ENCODE peak calls at places on chromosomes 6 and 20, in eight cellular contexts. E is GM12878, X is stomach, Y is SK-N-SH, B is transverse colon, I is Panc1, M is prostate gland, O is breast epithelium. P is an unnamed sample.

GRCh38 chr6:98470821-98471220 is 363.6 kb upstream of the POU3F2 start:
- DNase-seq in B (no peak), X (no peak), O (no peak), M (no peak), I (no peak), E (no peak), Y (no peak), P (no peak)

GRCh38 chr20:49583669-49584417 is 15.9 kb upstream of the PTGIS start:
- DNase-seq in Y (no peak), E (no peak), O (peak), X (peak), B (peak), I (peak), M (peak), P (peak)

GRCh38 chr6:105798057-105798456 is 288.1 kb upstream of the PRDM1 start:
- DNase-seq in Y (no peak), I (no peak), B (no peak), O (no peak), M (no peak), E (no peak), X (no peak), P (no peak)

GRCh38 chr20:56689318-56689717 is 60.2 kb downstream of the TFAP2C start:
- DNase-seq in E (no peak), O (no peak), Y (no peak), M (peak), B (no peak), I (no peak), X (no peak), P (no peak)

GRCh38 chr6:100057941-100058340 is 63.9 kb upstream of the MCHR2 start:
- DNase-seq in X (no peak), I (no peak), O (no peak), E (no peak), M (no peak), B (no peak), Y (no peak), P (no peak)

GRCh38 chr6:195861-196360 is 96.4 kb upstream of the DUSP22 start:
- DNase-seq in O (no peak), X (no peak), E (no peak), M (no peak), Y (no peak), B (no peak), I (no peak), P (no peak)

GRCh38 chr20:58019027-58019849 is 209.2 kb downstream of the ANKRD60 start:
- DNase-seq in I (no peak), Y (no peak), X (no peak), O (no peak), B (no peak), M (no peak), E (no peak), P (no peak)

GRCh38 chr20:49868538-49868937 is 46.8 kb downstream of the SPATA2 start:
- DNase-seq in E (peak), I (no peak), M (no peak), B (no peak), X (no peak), Y (no peak), O (no peak), P (peak)

GRCh38 chr6:11851405-11851804 is 72.8 kb upstream of the ADTRP start:
- DNase-seq in E (no peak), B (no peak), O (no peak), X (no peak), Y (no peak), M (no peak), I (no peak), P (no peak)

GRCh38 chr6:112015725-112016124 is 38.2 kb upstream of the CCN6 start:
- DNase-seq in X (no peak), Y (no peak), I (no peak), O (no peak), B (no peak), E (no peak), M (no peak), P (no peak)

GRCh38 chr20:1830240-1830639 is 65.0 kb upstream of the SIRPA start:
- DNase-seq in E (no peak), M (no peak), X (no peak), B (no peak), O (no peak), I (no peak), Y (peak), P (no peak)

GRCh38 chr20:57616143-57616951 is 3.9 kb downstream of the ZBP1 start:
- DNase-seq in X (no peak), B (no peak), M (no peak), Y (no peak), E (no peak), I (no peak), O (no peak), P (no peak)

GRCh38 chr20:52746190-52746589 is 226.0 kb upstream of the TSHZ2 start:
- DNase-seq in Y (no peak), E (no peak), B (no peak), O (no peak), M (no peak), X (no peak), I (no peak), P (no peak)

GRCh38 chr6:2529217-2529719 is 221.5 kb downstream of the MYLK4 start:
- DNase-seq in B (no peak), M (no peak), I (no peak), O (no peak), Y (no peak), E (no peak), X (no peak), P (no peak)

GRCh38 chr6:44042261-44043035 is 84.8 kb downstream of the MRPL14 start:
- DNase-seq in I (no peak), M (no peak), X (no peak), Y (no peak), O (no peak), B (no peak), E (no peak), P (no peak)

GRCh38 chr6:22306741-22307466 is 10.1 kb upstream of the PRL start:
- DNase-seq in O (no peak), X (no peak), I (no peak), Y (no peak), E (no peak), M (no peak), B (no peak), P (no peak)

GRCh38 chr6:505374-505773 is 113.8 kb downstream of the IRF4 start:
- DNase-seq in B (no peak), Y (no peak), X (no peak), M (no peak), I (no peak), O (no peak), E (no peak), P (no peak)

GRCh38 chr20:62776692-62777527 is 19.4 kb upstream of the MRGBP start:
- DNase-seq in E (peak), Y (peak), I (no peak), B (peak), M (no peak), X (peak), O (no peak), P (peak)

GRCh38 chr20:63126876-63127699 is 88.8 kb downstream of the YTHDF1 start:
- DNase-seq in I (no peak), X (no peak), M (no peak), Y (no peak), O (peak), E (no peak), B (no peak), P (no peak)

GRCh38 chr6:8860671-8861070 is 425.3 kb upstream of the SLC35B3 start:
- DNase-seq in M (no peak), E (no peak), B (no peak), I (no peak), X (no peak), O (no peak), Y (no peak), P (no peak)

GRCh38 chr6:95078457-95078856 is 498.9 kb upstream of the MANEA start:
- DNase-seq in X (no peak), M (no peak), B (no peak), E (no peak), I (no peak), O (no peak), Y (no peak), P (no peak)

GRCh38 chr6:145815351-145815772 is 767 bp upstream of the FBXO30 start:
- DNase-seq in M (no peak), I (no peak), X (no peak), O (no peak), B (no peak), E (no peak), Y (peak), P (no peak)

GRCh38 chr20:63441136-63441776 is 31.2 kb downstream of the KCNQ2 start:
- DNase-seq in Y (no peak), E (peak), O (no peak), M (no peak), B (no peak), I (no peak), X (no peak), P (no peak)

GRCh38 chr20:49612127-49612738 is 44.3 kb upstream of the PTGIS start:
- DNase-seq in B (peak), X (peak), E (no peak), I (no peak), O (no peak), M (no peak), Y (no peak), P (no peak)

DNA sequence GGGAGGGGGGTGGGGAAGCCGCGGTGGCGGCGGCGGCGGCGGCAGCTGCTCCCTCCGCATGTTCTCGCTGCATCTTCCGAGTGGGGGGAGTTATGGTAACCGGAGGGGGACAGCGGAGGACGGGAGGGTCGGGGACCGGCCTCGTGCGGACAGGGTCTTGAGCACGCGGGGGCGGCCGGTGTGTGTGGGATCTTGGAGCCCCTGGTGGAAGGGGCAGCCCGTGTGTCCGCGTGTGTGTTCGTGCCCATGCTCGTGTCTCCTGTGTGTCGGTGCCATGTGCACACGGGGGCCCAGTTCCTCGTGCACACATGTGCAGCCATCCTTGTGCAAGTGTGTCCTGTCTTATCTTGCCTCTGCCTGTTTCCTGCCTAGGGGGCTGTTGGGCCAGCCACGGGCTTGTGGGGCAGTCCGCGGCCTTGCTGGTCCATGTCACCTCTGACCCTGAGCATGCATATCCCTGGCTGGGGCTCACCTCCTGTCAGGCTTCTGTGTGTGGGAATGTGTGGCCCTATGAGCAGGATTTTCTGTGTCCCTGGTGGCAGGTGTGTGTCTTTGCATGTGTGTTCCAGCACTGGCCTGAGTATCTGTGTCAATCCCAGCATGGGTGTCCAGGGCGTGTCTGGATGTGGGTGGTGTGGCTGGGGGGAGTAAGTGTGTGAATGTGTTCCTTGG is 8.5 kb downstream of the SYNGAP1 start:
- DNase-seq in O (no peak), X (no peak), Y (peak), I (no peak), B (peak), M (no peak), E (no peak), P (peak)
- TF ChIP-seq CTCF in O (peak), X (no peak), Y (peak), I (no peak), B (peak), M (peak), E (peak), P (peak)

GRCh38 chr6:166277892-166278578 is 30.2 kb downstream of the PRR18 start:
- DNase-seq in E (peak), Y (no peak), M (no peak), B (no peak), I (no peak), O (no peak), X (no peak), P (no peak)
- TF ChIP-seq POLR2AphosphoS5 in E (no peak), Y (no peak), M (no peak), B (no peak), I (no peak), O (no peak), X (no peak), P (no peak)

GRCh38 chr20:7980332-7981046 is 39.1 kb downstream of the TMX4 start:
- DNase-seq in Y (peak), I (peak), X (no peak), B (no peak), E (no peak), O (no peak), M (peak), P (peak)
- TF ChIP-seq CTCF in Y (peak), I (peak), X (no peak), B (peak), E (peak), O (peak), M (peak), P (peak)

GRCh38 chr6:161393292-161393691 is 119.4 kb upstream of the AGPAT4 start:
- DNase-seq in I (no peak), E (no peak), X (no peak), M (no peak), Y (no peak), O (no peak), B (no peak), P (no peak)
- TF ChIP-seq POLR2AphosphoS5 in I (no peak), E (no peak), X (no peak), M (no peak), Y (no peak), O (no peak), B (no peak), P (no peak)

DNA sequence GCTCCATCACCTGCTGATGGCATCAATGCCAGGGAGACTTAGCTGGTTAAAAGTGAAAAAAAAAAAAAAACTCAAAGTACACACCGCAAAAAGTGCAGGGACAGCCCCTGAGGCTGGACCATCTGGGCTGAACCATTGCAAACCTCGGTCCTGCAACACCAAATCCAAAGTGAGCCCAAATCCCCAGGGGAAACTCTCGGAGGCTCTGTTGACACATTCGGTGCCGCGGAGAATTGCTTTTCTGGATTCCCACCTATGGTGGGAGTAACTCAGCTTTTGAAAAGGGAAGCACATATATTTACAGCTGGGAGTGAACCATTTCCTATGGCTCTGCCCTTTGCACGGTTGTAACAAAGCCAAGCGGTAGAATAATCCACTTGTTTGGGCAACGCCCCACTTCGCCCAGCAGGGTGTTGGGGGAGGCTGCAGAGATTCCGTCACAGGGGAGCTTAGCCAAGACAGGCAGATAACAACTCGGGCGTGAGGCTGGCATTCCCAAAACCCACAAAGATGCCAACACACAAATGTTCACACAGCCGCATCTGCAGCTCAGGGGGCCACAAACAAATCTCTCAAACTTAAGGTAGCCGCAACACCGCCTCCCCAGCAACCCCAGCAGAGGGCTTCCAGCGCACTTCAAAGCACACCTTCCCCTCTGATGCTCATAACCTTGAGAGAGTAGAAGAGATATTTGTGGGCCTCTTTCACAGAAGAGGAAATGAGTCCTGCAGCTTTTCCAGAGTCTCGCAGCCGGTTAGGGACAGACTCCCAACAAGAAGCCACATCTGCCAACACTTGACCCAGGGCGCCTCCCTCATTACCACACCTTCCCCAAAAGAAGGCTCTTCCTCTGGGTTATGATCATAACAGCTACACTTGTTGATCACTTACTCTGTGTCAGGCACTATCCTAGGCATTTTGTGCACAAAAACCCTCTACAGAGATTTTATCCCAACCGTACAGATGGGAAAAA is 11.4 kb downstream of the ZC3H12D start:
- DNase-seq in Y (no peak), X (peak), B (peak), E (no peak), O (no peak), M (no peak), I (no peak), P (peak)
- TF ChIP-seq CTCF in Y (no peak), X (no peak), B (peak), E (no peak), O (no peak), M (no peak), I (no peak), P (no peak)

DNA sequence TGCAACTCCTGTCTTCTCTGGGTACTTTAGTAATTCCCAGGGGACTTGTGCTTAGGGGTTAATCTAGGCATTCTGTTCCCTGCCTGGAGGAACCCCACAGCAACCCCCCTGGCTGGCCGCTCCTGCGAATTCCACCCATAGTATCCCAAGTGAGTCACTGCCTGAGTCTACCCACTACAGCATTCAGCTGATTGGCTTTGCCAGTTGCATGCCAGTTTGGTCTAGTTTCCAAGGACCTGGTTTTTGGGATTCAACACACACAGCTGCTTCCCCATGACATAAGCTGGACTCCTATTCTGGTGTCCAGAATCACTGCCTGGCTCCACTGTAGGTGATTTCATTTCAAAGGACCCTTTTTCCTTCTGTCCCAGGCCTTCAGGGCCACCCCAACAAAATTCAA is 40.3 kb downstream of the PLCG1 start:
- DNase-seq in M (no peak), Y (no peak), B (peak), I (no peak), O (peak), X (peak), E (no peak), P (no peak)
- TF ChIP-seq POLR2AphosphoS5 in M (peak), Y (peak), B (peak), I (no peak), O (no peak), X (no peak), E (no peak), P (no peak)

GRCh38 chr6:30964075-30964474 is 19.4 kb upstream of the MUC21 start:
- DNase-seq in I (no peak), Y (no peak), O (no peak), X (no peak), M (no peak), B (no peak), E (no peak), P (no peak)

GRCh38 chr6:30962716-30963115 is 20.8 kb upstream of the MUC21 start:
- DNase-seq in M (no peak), I (no peak), E (no peak), Y (no peak), O (no peak), B (no peak), X (no peak), P (no peak)

GRCh38 chr6:30963641-30964040 is 19.9 kb upstream of the MUC21 start:
- DNase-seq in B (no peak), I (no peak), O (no peak), M (no peak), X (no peak), E (no peak), Y (no peak), P (no peak)

GRCh38 chr6:30965140-30965601 is 18.3 kb upstream of the MUC21 start:
- DNase-seq in M (no peak), E (no peak), I (no peak), O (no peak), X (no peak), Y (no peak), B (no peak), P (no peak)

GRCh38 chr6:30966154-30966553 is 17.4 kb upstream of the MUC21 start:
- DNase-seq in M (no peak), X (no peak), I (no peak), O (no peak), E (no peak), Y (no peak), B (no peak), P (no peak)
- TF ChIP-seq CTCF in M (no peak), X (no peak), I (no peak), O (no peak), E (no peak), Y (no peak), B (no peak), P (no peak)